ENCODE peak calls at places on chromosome 3, in six cellular contexts. J, C, Y, O, S and I are unnamed samples.

GRCh38 chr3:147157629-147158028 is 248.7 kb downstream of the ZIC4 start:
- DNase-seq in J (no peak), C (no peak), Y (no peak), O (no peak), S (peak; percentile 7), I (no peak)

GRCh38 chr3:31361391-31362273 is 171.1 kb upstream of the STT3B start:
- DNase-seq in J (no peak), C (no peak), Y (no peak), O (peak; percentile 68), S (peak; percentile 67), I (no peak)

GRCh38 chr3:196080517-196080841 is 1.4 kb downstream of the TFRC start:
- DNase-seq in J (no peak), C (no peak), Y (no peak), O (no peak), S (no peak), I (no peak)

GRCh38 chr3:50269977-50270413 is 1.0 kb downstream of the SEMA3B start:
- DNase-seq in J (no peak), C (no peak), Y (no peak), O (no peak), S (no peak), I (no peak)

GRCh38 chr3:195155842-195156241 is 115.1 kb downstream of the XXYLT1 start:
- DNase-seq in J (no peak), C (no peak), Y (no peak), O (no peak), S (no peak), I (no peak)

GRCh38 chr3:148021400-148021799 is 612.2 kb downstream of the ZIC1 start:
- DNase-seq in J (no peak), C (no peak), Y (no peak), O (no peak), S (no peak), I (no peak)

GRCh38 chr3:4471907-4472306 is 4.8 kb upstream of the SUMF1 start:
- DNase-seq in J (no peak), C (no peak), Y (no peak), O (no peak), S (no peak), I (no peak)

GRCh38 chr3:4466783-4467521 is at the start of gene SUMF1:
- DNase-seq in J (peak; percentile 79), C (peak; percentile 69), Y (peak; percentile 73), O (peak; percentile 79), S (no peak), I (peak; percentile 84)

GRCh38 chr3:71372369-71372768 is 211.2 kb downstream of the FOXP1 start:
- DNase-seq in J (no peak), C (no peak), Y (no peak), O (no peak), S (no peak), I (no peak)

GRCh38 chr3:135970500-135971116 is 5.1 kb downstream of the PPP2R3A start:
- DNase-seq in J (peak; percentile 83), C (no peak), Y (no peak), O (no peak), S (no peak), I (no peak)

GRCh38 chr3:7504886-7505775 is 644.2 kb downstream of the GRM7 start:
- DNase-seq in J (no peak), C (no peak), Y (no peak), O (peak; percentile 95), S (no peak), I (no peak)

GRCh38 chr3:17686613-17687012 is 55.8 kb downstream of the TBC1D5 start:
- DNase-seq in J (peak; percentile 53), C (no peak), Y (no peak), O (peak; percentile 22), S (no peak), I (no peak)

GRCh38 chr3:122366379-122366749 is 16.7 kb downstream of the MIX23 start:
- DNase-seq in J (no peak), C (no peak), Y (no peak), O (no peak), S (no peak), I (no peak)

GRCh38 chr3:51681453-51681852 is 10.4 kb downstream of the TEX264 start:
- DNase-seq in J (peak; percentile 70), C (peak; percentile 47), Y (no peak), O (peak; percentile 56), S (no peak), I (no peak)

GRCh38 chr3:142353571-142353970 is 94.3 kb downstream of the XRN1 start:
- DNase-seq in J (no peak), C (no peak), Y (no peak), O (peak; percentile 7), S (no peak), I (no peak)

GRCh38 chr3:32571192-32571485 is 481 bp upstream of the DYNC1LI1 start:
- DNase-seq in J (no peak), C (no peak), Y (no peak), O (no peak), S (no peak), I (no peak)

GRCh38 chr3:28824316-28824715 is 456.6 kb upstream of the RBMS3 start:
- DNase-seq in J (no peak), C (no peak), Y (no peak), O (no peak), S (no peak), I (no peak)

GRCh38 chr3:157544501-157545139 is 41.4 kb upstream of the VEPH1 start:
- DNase-seq in J (no peak), C (no peak), Y (no peak), O (peak; percentile 90), S (peak; percentile 60), I (no peak)

GRCh38 chr3:9503283-9503682 is 50.3 kb downstream of the LHFPL4 start:
- DNase-seq in J (peak; percentile 91), C (peak; percentile 51), Y (peak; percentile 80), O (peak; percentile 78), S (peak; percentile 5), I (peak; percentile 71)

GRCh38 chr3:15327941-15328340 is 4.4 kb downstream of the SH3BP5 start:
- DNase-seq in J (peak; percentile 87), C (no peak), Y (no peak), O (no peak), S (no peak), I (no peak)